ENCODE peak calls at places on chromosomes 5 and 9, in four cellular contexts. W is WTC11, S is K562, P is HepG2. E is an unnamed sample.

GRCh38 chr5:149113669-149114068 is 27.6 kb upstream of the ABLIM3 start:
- DNase-seq in W (no peak), S (no peak), P (no peak), E (no peak)

GRCh38 chr9:9631302-9631701 is 981.5 kb downstream of the PTPRD start:
- DNase-seq in P (no peak), S (no peak), W (no peak), E (no peak)

GRCh38 chr5:133844836-133845235 is 123.6 kb downstream of the C5orf15 start:
- DNase-seq in W (no peak), S (no peak), P (no peak), E (no peak)

GRCh38 chr9:41229408-41230401 is 40.6 kb upstream of the ZNG1F start:
- DNase-seq in W (peak; percentile 14), S (peak; percentile 8), P (peak; percentile 6), E (peak; percentile 24)

GRCh38 chr5:142922223-142922952 is 152.2 kb downstream of the ARHGAP26 start:
- DNase-seq in P (peak; percentile 95), S (peak; percentile 12), W (no peak), E (peak; percentile 21)

GRCh38 chr9:111631071-111631971 is at the start of gene DNAJC25:
- DNase-seq in S (peak; percentile 98), P (peak; percentile 96), W (peak; percentile 98), E (peak; percentile 97)

GRCh38 chr9:3006917-3007316 is 163.0 kb upstream of the PUM3 start:
- DNase-seq in S (no peak), W (no peak), P (no peak), E (no peak)

GRCh38 chr5:89537800-89538199 is 654.8 kb upstream of the MEF2C start:
- DNase-seq in P (no peak), S (no peak), W (no peak), E (no peak)

GRCh38 chr9:86557063-86557766 is 203.0 kb upstream of the TUT7 start:
- DNase-seq in S (no peak), P (no peak), W (no peak), E (no peak)

GRCh38 chr5:143142596-143143435 is 260.7 kb downstream of the NR3C1 start:
- DNase-seq in P (no peak), W (no peak), S (no peak), E (no peak)

GRCh38 chr5:119873611-119874010 is 244.3 kb downstream of the FAM170A start:
- DNase-seq in P (no peak), S (no peak), W (no peak), E (no peak)

GRCh38 chr5:102341918-102342317 is 45.8 kb upstream of the SLCO4C1 start:
- DNase-seq in W (no peak), P (no peak), S (no peak), E (no peak)

GRCh38 chr9:1332161-1332560 is 282.0 kb downstream of the DMRT2 start:
- DNase-seq in W (no peak), P (no peak), S (no peak), E (no peak)

GRCh38 chr5:9363026-9363793 is 182.7 kb downstream of the SEMA5A start:
- DNase-seq in S (no peak), W (no peak), P (no peak), E (peak; percentile 57)

GRCh38 chr9:134634667-134635230 is 6.9 kb upstream of the COL5A1 start:
- DNase-seq in W (peak; percentile 3), S (no peak), P (no peak), E (no peak)

DNA sequence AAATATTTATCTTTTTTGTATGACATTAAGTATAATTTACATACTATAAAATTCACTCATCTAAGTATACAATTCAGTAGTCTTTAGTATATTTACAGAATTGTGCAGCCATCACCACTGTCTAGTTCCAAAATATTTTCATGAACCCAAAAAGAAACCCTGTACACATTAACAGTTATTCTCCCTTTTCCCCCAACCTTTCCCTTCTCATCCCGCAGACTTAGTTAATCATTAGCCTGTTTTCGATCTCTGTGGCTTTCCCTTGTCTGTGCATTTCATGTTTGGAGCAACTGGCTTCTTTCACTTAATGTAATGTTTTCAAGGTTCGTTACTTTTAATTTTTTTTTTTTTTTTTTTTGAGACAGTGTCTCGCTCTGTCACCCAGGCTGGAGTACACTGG is 37.5 kb downstream of the MTREX start:
- DNase-seq in S (no peak), W (no peak), P (peak; percentile 56), E (no peak)
- TF ChIP-seq CBFB in S (no peak), W (no peak), P (no peak), E (no peak)

GRCh38 chr5:132747064-132747692 is at the start of gene CCNI2:
- DNase-seq in W (peak; percentile 52), P (no peak), S (no peak), E (no peak)
- TF ChIP-seq CREB1 in W (no peak), P (no peak), S (no peak), E (no peak)

GRCh38 chr9:94805585-94805984 is 79.1 kb downstream of the AOPEP start:
- DNase-seq in P (no peak), W (no peak), S (no peak), E (peak; percentile 31)
- TF ChIP-seq CBFB in P (no peak), W (no peak), S (no peak), E (no peak)

GRCh38 chr5:31982027-31982426 is 192.1 kb downstream of the GOLPH3 start:
- DNase-seq in W (no peak), S (no peak), P (no peak), E (no peak)

GRCh38 chr5:31972558-31972957 is 201.6 kb downstream of the GOLPH3 start:
- DNase-seq in P (no peak), S (no peak), W (no peak), E (no peak)

GRCh38 chr5:31981361-31981955 is 192.7 kb downstream of the GOLPH3 start:
- DNase-seq in S (no peak), P (no peak), W (no peak), E (no peak)

DNA sequence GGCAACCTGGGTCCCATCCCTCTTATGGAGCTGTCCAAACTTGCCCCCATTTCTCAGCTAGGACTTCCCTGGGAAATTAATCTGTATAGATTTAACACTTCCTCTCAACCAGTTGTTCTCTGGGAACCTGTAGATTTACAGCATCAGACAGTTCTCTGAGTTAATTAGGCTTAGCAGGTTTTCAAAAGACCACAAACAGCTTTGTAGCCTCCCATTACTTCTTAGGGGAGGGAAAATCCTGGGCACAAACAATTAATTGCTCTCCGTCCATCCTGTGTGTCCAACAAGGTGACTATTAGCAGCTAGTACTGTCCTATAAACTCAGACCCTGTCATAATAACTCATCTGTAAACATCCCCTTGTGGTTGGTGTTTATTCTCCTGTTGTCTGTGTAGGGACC is 198.0 kb downstream of the GOLPH3 start:
- DNase-seq in S (no peak), W (no peak), P (no peak), E (no peak)
- TF ChIP-seq CREB1 in S (no peak), W (no peak), P (no peak), E (no peak)

GRCh38 chr9:131277673-131278420 is 1.5 kb upstream of the FAM78A start:
- DNase-seq in S (peak; percentile 100), P (peak; percentile 43), W (peak; percentile 86), E (no peak)

GRCh38 chr9:131278421-131279111 is 2.3 kb upstream of the FAM78A start:
- DNase-seq in P (no peak), W (no peak), S (peak; percentile 71), E (no peak)

GRCh38 chr9:131275332-131276106 is 791 bp downstream of the FAM78A start:
- DNase-seq in W (peak; percentile 59), S (peak; percentile 84), P (peak; percentile 48), E (no peak)

GRCh38 chr9:131276107-131276888 is at the start of gene FAM78A:
- DNase-seq in S (no peak), P (no peak), W (peak; percentile 51), E (no peak)

DNA sequence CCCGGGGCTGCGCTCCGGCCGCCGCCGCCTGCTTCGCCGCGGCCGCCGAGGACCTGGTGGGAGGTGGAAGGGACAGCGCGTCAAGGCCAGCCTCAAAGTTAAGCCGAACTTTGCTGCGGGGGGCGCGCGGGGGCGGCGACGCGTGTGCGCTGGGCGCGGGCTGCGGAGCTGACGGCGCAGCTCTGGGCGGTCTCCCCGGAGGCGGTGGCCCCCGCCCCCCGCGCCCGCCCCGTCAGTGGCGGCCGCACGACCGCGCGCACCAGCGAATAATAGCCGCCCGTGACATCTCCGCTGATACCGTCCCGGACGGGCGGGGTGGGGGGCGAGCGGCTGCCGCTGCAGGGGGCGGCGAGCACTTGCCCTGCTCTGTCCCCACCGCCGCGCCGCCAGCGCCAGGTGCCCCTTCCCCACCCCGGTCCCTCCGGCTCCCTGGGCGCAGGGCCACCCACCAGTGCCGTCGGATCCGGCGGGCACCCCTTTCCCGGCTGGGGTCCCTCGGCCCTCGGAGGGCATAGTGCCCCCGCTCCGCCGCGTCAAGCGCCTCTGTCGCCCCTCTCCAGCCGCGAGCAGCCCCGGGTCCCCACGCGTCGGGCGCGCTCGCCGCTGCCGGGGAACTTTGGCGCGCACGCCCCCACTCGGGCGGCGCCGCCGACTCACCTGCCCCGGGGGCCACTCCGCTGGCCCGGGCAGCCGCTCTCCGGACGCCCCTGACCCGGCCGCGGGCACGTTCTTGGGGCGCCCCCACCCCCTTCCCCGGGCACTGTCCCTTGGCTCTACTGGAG is 772 bp upstream of the FAM78A start:
- DNase-seq in P (no peak), S (peak; percentile 98), W (no peak), E (no peak)
- TF ChIP-seq CBFB in P (no peak), S (no peak), W (no peak), E (no peak)

GRCh38 chr5:178433273-178433775 is 156.9 kb downstream of the COL23A1 start:
- DNase-seq in S (no peak), P (no peak), W (no peak), E (no peak)

GRCh38 chr5:178434016-178434761 is 156.0 kb downstream of the COL23A1 start:
- DNase-seq in W (no peak), S (no peak), P (no peak), E (no peak)

GRCh38 chr5:178436326-178436940 is 153.8 kb downstream of the COL23A1 start:
- DNase-seq in S (no peak), W (no peak), P (no peak), E (no peak)

GRCh38 chr5:178435321-178436238 is 154.6 kb downstream of the COL23A1 start:
- DNase-seq in P (no peak), W (no peak), S (no peak), E (no peak)

GRCh38 chr5:178434851-178435250 is 155.3 kb downstream of the COL23A1 start:
- DNase-seq in S (no peak), W (no peak), P (no peak), E (no peak)
- TF ChIP-seq CREB1 in S (no peak), W (no peak), P (no peak), E (no peak)

GRCh38 chr5:80959768-80960442 is at the start of gene RASGRF2:
- DNase-seq in S (no peak), P (peak; percentile 76), W (peak; percentile 69), E (no peak)
- TF ChIP-seq CBFB in S (no peak), P (no peak), W (no peak), E (no peak)

GRCh38 chr9:69798737-69799136 is 21.9 kb upstream of the CFAP95 start:
- DNase-seq in S (no peak), P (peak; percentile 26), W (no peak), E (no peak)
- TF ChIP-seq CREB1 in S (no peak), P (no peak), W (no peak), E (no peak)

E was measured in GM12878.